ENCODE peak calls at places on chromosomes 3 and 15, in five cellular contexts. G, A, J, F and N are unnamed samples.

GRCh38 chr3:33956211-33956610 is 157.8 kb downstream of the PDCD6IP start:
- DNase-seq in G (no peak), A (no peak), J (no peak), F (no peak), N (no peak)

GRCh38 chr15:26017665-26018064 is 154.5 kb upstream of the ATP10A start:
- DNase-seq in G (no peak), A (no peak), J (no peak), F (no peak), N (no peak)

GRCh38 chr3:94301346-94301745 is 238.5 kb downstream of the NSUN3 start:
- DNase-seq in G (no peak), A (no peak), J (no peak), F (no peak), N (no peak)

GRCh38 chr3:37992271-37993066 is 1.9 kb downstream of the VILL start:
- DNase-seq in G (no peak), A (no peak), J (no peak), F (no peak), N (no peak)

GRCh38 chr15:37045859-37046318 is 54.5 kb downstream of the MEIS2 start:
- DNase-seq in G (no peak), A (no peak), J (no peak), F (no peak), N (no peak)

GRCh38 chr15:66803182-66803729 is 101.2 kb downstream of the SMAD6 start:
- DNase-seq in G (peak; percentile 97), A (peak; percentile 93), J (peak; percentile 98), F (no peak), N (peak; percentile 74)

GRCh38 chr3:189726277-189726676 is 95.1 kb downstream of the TP63 start:
- DNase-seq in G (no peak), A (no peak), J (no peak), F (no peak), N (no peak)

GRCh38 chr3:66393486-66394260 is 107.1 kb downstream of the LRIG1 start:
- DNase-seq in G (peak; percentile 90), A (no peak), J (no peak), F (peak; percentile 49), N (no peak)

GRCh38 chr3:196590279-196590678 is 21.8 kb downstream of the FBXO45 start:
- DNase-seq in G (no peak), A (no peak), J (no peak), F (no peak), N (no peak)

GRCh38 chr3:156553705-156554356 is 1.1 kb downstream of the SSR3 start:
- DNase-seq in G (peak; percentile 69), A (no peak), J (peak; percentile 77), F (no peak), N (no peak)

GRCh38 chr15:101039461-101039860 is 120.3 kb downstream of the LRRK1 start:
- DNase-seq in G (peak; percentile 55), A (no peak), J (peak; percentile 64), F (no peak), N (no peak)

GRCh38 chr3:143565943-143566342 is 282.3 kb downstream of the SLC9A9 start:
- DNase-seq in G (no peak), A (no peak), J (peak; percentile 51), F (no peak), N (no peak)

GRCh38 chr3:187802928-187803259 is 57.6 kb upstream of the BCL6 start:
- DNase-seq in G (no peak), A (no peak), J (no peak), F (no peak), N (no peak)

DNA sequence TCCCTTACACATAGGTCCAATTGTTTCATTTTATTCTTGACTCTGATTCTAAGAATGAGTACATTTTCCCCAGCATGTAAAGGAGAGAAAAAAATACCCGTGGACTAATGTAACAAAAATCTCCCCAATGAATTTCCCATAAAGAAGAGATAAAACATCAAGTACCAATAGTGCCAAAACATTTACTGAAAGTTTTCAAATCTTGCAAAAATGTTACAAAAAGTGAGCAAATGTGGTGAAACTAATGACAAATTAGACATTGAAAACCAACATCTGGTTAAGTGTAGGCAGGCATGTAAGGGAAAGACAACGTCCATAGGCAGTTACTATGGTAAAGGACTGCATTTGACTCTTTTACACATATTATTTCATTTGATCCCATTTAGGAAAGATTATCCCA is 237.2 kb downstream of the DTWD1 start:
- DNase-seq in G (no peak), A (no peak), J (peak; percentile 49), F (no peak), N (no peak)
- TF ChIP-seq CTCF in G (no peak), A (no peak), J (no peak), F (no peak), N (no peak)

DNA sequence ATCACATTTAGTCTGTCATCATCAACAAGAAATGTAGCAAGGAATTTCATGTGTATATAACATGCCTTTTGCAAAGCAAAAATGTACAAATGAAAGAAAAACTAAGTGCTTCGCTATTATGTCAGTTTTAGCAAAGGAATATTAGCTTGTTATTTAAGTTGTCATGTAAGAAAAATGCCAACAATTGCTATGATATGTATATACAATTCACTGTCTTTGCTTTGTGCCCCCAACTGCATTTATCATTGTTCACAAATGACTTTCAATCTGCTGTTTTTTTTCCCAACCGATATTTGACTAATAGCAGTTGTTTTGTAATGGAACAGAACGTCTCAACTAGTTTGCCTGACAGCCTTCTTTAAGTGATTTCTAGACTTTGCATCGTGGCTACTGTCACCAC is 207.1 kb downstream of the ROBO1 start:
- DNase-seq in G (no peak), A (no peak), J (no peak), F (no peak), N (no peak)
- TF ChIP-seq CTCF in G (no peak), A (no peak), J (no peak), F (no peak), N (no peak)

DNA sequence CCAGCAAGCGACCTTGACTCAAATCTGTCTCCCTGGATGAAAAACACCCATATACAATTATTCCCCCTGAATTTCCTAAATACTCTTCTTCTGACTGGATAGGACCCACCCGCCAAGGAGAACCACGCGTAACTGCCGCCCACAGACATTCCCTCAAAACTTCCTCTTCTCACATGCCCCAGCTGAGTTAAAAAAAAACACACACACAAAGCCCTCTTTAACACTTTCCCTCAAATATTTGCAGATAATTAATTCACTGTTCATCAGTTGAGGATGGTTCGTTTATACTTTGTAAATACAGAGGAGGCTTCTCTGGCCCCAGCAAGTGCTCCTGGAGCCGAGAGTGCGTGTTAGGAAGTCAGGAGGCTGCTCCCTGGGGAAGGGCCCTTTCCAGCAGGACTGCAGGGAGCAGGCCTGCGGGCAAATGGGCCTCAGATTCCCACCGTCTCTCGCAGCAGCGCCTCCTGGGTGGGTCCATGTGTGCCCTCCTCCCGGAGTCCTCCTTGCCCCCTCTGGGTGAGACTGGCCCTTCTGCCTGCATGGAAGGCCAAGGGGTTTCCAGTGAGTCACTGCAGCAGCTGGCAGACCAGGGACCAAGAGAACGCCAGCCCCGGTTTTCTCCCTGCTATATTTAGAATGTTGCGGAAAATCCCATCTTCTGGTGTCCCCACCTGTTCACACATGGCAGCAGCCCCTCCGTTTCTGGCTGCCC is 46.8 kb downstream of the MGLL start:
- DNase-seq in G (peak; percentile 73), A (no peak), J (peak; percentile 80), F (no peak), N (no peak)
- TF ChIP-seq CTCF in G (no peak), A (no peak), J (no peak), F (no peak), N (no peak)

DNA sequence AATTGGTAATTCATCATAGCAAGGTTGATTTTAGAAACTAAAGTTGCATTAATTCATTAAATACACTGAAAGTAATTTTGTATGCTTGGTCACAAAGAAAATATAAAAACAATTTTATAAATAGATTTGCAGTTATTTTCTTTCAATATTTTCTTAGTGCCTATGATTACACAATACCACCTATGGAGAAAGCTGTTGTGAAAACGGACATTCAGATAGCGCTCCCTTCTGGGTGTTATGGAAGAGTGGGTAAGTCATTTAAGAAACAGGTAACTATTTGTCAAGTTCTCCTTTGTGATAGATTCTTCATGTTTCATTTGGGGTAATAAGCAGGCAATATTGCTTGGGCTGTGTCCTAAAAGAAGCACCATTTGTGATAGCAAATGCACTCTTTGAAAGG is 3.0 kb downstream of the DUT start:
- DNase-seq in G (no peak), A (no peak), J (no peak), F (no peak), N (no peak)
- TF ChIP-seq CTCF in G (no peak), A (no peak), J (no peak), F (no peak), N (no peak)